ENCODE peak calls at places on chromosomes 3 and 15, in six cellular contexts. W, K, H, Y, G and N are unnamed samples.

GRCh38 chr3:115272036-115272824 is 125.1 kb upstream of the ZBTB20 start:
- DNase-seq in K (no peak), H (peak), G (peak), W (no peak), Y (no peak), N (peak)

GRCh38 chr3:127915115-127915936 is at the start of gene KBTBD12:
- DNase-seq in Y (no peak), H (no peak), W (no peak), G (peak), K (peak), N (no peak)

GRCh38 chr3:103112273-103112672 is 677.5 kb downstream of the ZPLD1 start:
- DNase-seq in Y (no peak), W (no peak), K (no peak), G (no peak), H (no peak), N (no peak)

GRCh38 chr3:43503067-43503728 is 118.6 kb downstream of the ANO10 start:
- DNase-seq in H (no peak), W (peak), Y (peak), G (no peak), K (no peak), N (peak)

GRCh38 chr3:189563841-189564563 is 67.2 kb upstream of the TP63 start:
- DNase-seq in K (no peak), H (peak), Y (no peak), G (no peak), W (peak), N (peak)

GRCh38 chr3:16147226-16147625 is 27.3 kb upstream of the GALNT15 start:
- DNase-seq in W (peak), G (no peak), K (no peak), H (peak), Y (no peak), N (peak)

GRCh38 chr15:96351801-96352593 is 21.5 kb downstream of the NR2F2 start:
- DNase-seq in W (no peak), K (no peak), H (no peak), G (no peak), Y (no peak), N (no peak)

GRCh38 chr15:34650177-34650576 is 66.7 kb upstream of the GOLGA8B start:
- DNase-seq in H (peak), W (no peak), K (no peak), Y (no peak), G (no peak), N (peak)

GRCh38 chr3:134029734-134030381 is at the start of gene SLCO2A1:
- DNase-seq in Y (peak), W (peak), K (peak), H (peak), G (no peak), N (peak)

GRCh38 chr3:77370413-77370812 is 330.5 kb downstream of the ROBO2 start:
- DNase-seq in K (no peak), H (peak), W (no peak), G (no peak), Y (no peak), N (peak)

GRCh38 chr3:49785565-49786356 is 581 bp downstream of the IP6K1 start:
- DNase-seq in K (no peak), Y (no peak), H (peak), W (peak), G (no peak), N (peak)

GRCh38 chr3:36904641-36905040 is 40.2 kb downstream of the TRANK1 start:
- DNase-seq in H (no peak), W (peak), K (no peak), G (no peak), Y (no peak), N (peak)

GRCh38 chr3:82196645-82197044 is 435.2 kb upstream of the GBE1 start:
- DNase-seq in G (no peak), K (no peak), H (no peak), W (no peak), Y (no peak), N (no peak)